ENCODE peak calls at places on chromosomes 6 and 20, in four cellular contexts. U is heart right ventricle; W is cardiac muscle cell; B is CD4-positive, alpha-beta memory T cell. S is an unnamed sample.

GRCh38 chr20:45368221-45368980 is 5.4 kb downstream of the SYS1 start:
- DNase-seq in W (no peak), B (peak; percentile 54), U (no peak), S (no peak)

GRCh38 chr20:63552481-63553249 is 1.3 kb upstream of the FNDC11 start:
- DNase-seq in U (no peak), B (peak; percentile 79), W (no peak), S (no peak)

GRCh38 chr6:37069639-37070038 is 64.2 kb downstream of the FGD2 start:
- DNase-seq in B (no peak), U (no peak), W (no peak), S (no peak)

GRCh38 chr6:90484903-90485302 is 102.0 kb downstream of the MAP3K7 start:
- DNase-seq in B (no peak), W (no peak), U (no peak), S (no peak)

GRCh38 chr20:59783020-59784010 is 150.1 kb downstream of the SYCP2 start:
- DNase-seq in W (peak; percentile 44), U (peak; percentile 39), B (no peak), S (no peak)

GRCh38 chr6:39599996-39600395 is 125.2 kb downstream of the KIF6 start:
- DNase-seq in W (no peak), U (no peak), B (no peak), S (no peak)

GRCh38 chr6:84575264-84575663 is 189.1 kb downstream of the TBX18 start:
- DNase-seq in W (no peak), B (no peak), U (no peak), S (no peak)

GRCh38 chr20:51447097-51447764 is 95.3 kb downstream of the NFATC2 start:
- DNase-seq in W (no peak), U (peak; percentile 66), B (no peak), S (peak; percentile 63)

GRCh38 chr6:111210074-111210729 is 122.9 kb downstream of the SLC16A10 start:
- DNase-seq in W (peak; percentile 69), B (peak; percentile 59), U (peak; percentile 22), S (no peak)

GRCh38 chr6:118932421-118932820 is 2.5 kb downstream of the MCM9 start:
- DNase-seq in U (no peak), B (no peak), W (no peak), S (no peak)

GRCh38 chr20:22623211-22623610 is 38.8 kb upstream of the FOXA2 start:
- DNase-seq in U (no peak), W (no peak), B (no peak), S (no peak)

GRCh38 chr6:37698264-37699137 is 818 bp upstream of the MDGA1 start:
- DNase-seq in U (peak; percentile 24), B (peak; percentile 74), W (peak; percentile 70), S (no peak)

GRCh38 chr6:84432616-84433015 is 205.2 kb upstream of the CEP162 start:
- DNase-seq in U (no peak), W (no peak), B (no peak), S (no peak)

GRCh38 chr6:66173587-66173986 is 466.6 kb upstream of the EYS start:
- DNase-seq in W (no peak), U (no peak), B (no peak), S (no peak)

GRCh38 chr6:52519618-52520017 is 57.2 kb downstream of the TRAM2 start:
- DNase-seq in U (no peak), B (no peak), W (no peak), S (no peak)

GRCh38 chr6:108782231-108783041 is 65.8 kb upstream of the ARMC2 start:
- DNase-seq in B (peak; percentile 69), W (peak; percentile 73), U (peak; percentile 82), S (peak; percentile 90)

GRCh38 chr20:53748176-53748575 is 154.5 kb upstream of the ZNF217 start:
- DNase-seq in W (no peak), U (no peak), B (no peak), S (no peak)

GRCh38 chr20:20463933-20464374 is 96.0 kb downstream of the INSM1 start:
- DNase-seq in W (no peak), U (no peak), B (no peak), S (no peak)

GRCh38 chr6:163296835-163297519 is 117.5 kb upstream of the QKI start:
- DNase-seq in B (no peak), U (no peak), W (peak; percentile 79), S (no peak)

GRCh38 chr6:30507849-30508843 is 18.8 kb downstream of the HLA-E start:
- DNase-seq in W (no peak), B (no peak), U (no peak), S (no peak)

GRCh38 chr20:57809661-57810172 is 99.9 kb upstream of the PMEPA1 start:
- DNase-seq in B (no peak), W (peak; percentile 25), U (no peak), S (no peak)

GRCh38 chr20:63310265-63310971 is 17.4 kb downstream of the COL20A1 start:
- DNase-seq in W (no peak), U (no peak), B (no peak), S (no peak)

GRCh38 chr6:45376310-45377040 is 1.3 kb downstream of the SUPT3H start:
- DNase-seq in U (no peak), B (no peak), W (peak; percentile 40), S (no peak)
- H3K4me1 ChIP-seq in U (peaks cover 12% of the 10 kb centered on the region), B (peaks cover 17% of the 10 kb centered on the region), W (peaks cover 4% of the 10 kb centered on the region), S (no peaks in the 10 kb centered on the region)

DNA sequence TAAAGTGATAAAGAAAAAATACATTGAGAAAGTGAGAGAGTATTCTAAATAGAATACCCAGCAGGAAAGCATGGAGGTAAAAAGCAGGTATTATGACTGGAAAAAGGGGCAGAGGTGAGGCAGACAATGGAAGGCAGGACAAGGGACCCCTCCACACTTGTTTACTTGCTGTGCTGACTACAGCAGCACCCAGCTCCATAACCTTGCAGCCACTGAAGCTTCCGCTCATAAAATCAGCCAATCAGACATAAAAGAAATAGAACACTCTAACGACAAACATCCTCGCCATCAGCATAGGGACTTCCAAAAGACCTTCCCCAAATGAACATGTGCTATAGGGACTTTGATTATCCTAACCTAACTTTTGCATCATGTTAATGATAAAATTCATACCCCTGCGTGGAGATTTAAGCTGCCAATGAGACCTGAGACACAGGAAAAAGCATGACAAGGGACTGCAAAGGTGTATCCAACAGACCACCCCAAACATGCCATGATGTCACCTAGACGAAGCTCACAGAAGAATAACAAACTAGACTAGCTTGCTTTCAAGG is 120.1 kb downstream of the HFE start:
- DNase-seq in W (no peak), B (no peak), U (no peak), S (no peak)
- H3K27ac ChIP-seq in W (no peak overlapping the region), B (no peak overlapping the region), U (no peak overlapping the region), S (no peak overlapping the region)

GRCh38 chr6:16324184-16324583 is 85.8 kb downstream of the GMPR start:
- DNase-seq in U (no peak), W (no peak), B (no peak), S (no peak)

GRCh38 chr6:16324622-16325225 is 86.3 kb downstream of the GMPR start:
- DNase-seq in U (no peak), B (no peak), W (no peak), S (no peak)

GRCh38 chr6:16321341-16321710 is 82.9 kb downstream of the GMPR start:
- DNase-seq in U (no peak), W (no peak), B (no peak), S (no peak)

GRCh38 chr6:16321826-16322225 is 83.4 kb downstream of the GMPR start:
- DNase-seq in W (no peak), B (no peak), U (no peak), S (no peak)

DNA sequence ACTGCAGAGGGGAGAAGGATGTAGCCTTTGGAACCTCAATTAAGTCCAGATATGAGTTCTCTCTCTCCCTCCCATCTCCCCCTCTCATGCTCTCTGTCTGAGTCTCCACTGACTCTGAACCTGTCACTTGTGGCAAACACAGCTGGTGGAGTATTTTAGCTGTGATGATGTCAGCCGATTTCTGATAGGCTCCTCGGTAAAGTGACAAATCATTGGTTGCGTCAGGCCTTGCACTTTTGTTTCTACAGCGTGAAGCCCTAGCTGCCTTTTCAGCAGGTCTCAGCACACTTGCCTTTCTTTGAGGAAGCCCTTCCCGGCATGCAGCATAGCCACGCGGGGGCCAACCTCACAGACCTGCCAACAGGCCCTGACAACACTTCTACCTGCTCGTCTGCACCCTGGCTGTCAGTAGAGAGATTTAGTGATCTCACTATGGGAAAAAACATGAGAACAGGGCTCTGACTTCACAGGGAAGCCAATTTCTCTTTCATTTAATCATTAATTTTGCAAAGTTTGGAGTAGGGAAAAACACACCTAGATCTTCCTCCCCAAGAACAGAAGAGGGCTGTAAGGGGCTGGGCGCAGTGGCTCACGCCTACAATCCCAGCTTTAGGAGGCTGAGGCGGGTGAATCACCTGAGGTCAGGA is 84.4 kb downstream of the GMPR start:
- DNase-seq in W (peak; percentile 73), B (peak; percentile 81), U (peak; percentile 84), S (peak; percentile 56)
- H3K4me3 ChIP-seq in W (no peak overlapping the region), B (no peak overlapping the region), U (no peak overlapping the region), S (no peak overlapping the region)

GRCh38 chr6:54096811-54097210 is 14.4 kb upstream of the MLIP start:
- DNase-seq in U (no peak), B (no peak), W (no peak), S (no peak)

GRCh38 chr6:54093306-54093705 is 17.9 kb upstream of the MLIP start:
- DNase-seq in W (no peak), B (no peak), U (no peak), S (no peak)

GRCh38 chr6:54095740-54096139 is 15.5 kb upstream of the MLIP start:
- DNase-seq in W (no peak), B (no peak), U (no peak), S (no peak)

GRCh38 chr6:54097753-54098152 is 13.5 kb upstream of the MLIP start:
- DNase-seq in B (no peak), U (no peak), W (no peak), S (no peak)

DNA sequence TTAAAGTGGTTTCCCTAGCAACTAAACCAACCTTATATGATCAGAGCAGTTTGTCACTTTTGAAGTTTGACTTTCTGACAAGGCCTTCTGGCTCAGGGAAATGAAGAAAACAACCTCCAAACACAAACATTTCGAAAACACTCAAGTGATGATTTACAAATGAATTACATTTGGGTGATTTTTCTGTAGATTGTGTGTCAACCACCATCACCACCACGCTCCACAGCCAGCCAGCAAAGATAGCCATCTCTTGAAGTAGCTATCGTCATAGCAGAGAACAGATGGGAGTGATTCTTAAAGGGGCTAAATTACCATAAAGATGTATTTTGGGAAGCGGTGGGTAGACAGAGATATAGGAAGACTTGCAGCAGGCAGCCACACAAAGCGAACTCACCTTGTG is 16.4 kb upstream of the MLIP start:
- DNase-seq in B (no peak), U (no peak), W (no peak), S (no peak)
- H3K4me1 ChIP-seq in B (no peaks in the 10 kb centered on the region), U (peaks cover 29% of the 10 kb centered on the region), W (peaks cover 11% of the 10 kb centered on the region), S (peaks cover 30% of the 10 kb centered on the region)

DNA sequence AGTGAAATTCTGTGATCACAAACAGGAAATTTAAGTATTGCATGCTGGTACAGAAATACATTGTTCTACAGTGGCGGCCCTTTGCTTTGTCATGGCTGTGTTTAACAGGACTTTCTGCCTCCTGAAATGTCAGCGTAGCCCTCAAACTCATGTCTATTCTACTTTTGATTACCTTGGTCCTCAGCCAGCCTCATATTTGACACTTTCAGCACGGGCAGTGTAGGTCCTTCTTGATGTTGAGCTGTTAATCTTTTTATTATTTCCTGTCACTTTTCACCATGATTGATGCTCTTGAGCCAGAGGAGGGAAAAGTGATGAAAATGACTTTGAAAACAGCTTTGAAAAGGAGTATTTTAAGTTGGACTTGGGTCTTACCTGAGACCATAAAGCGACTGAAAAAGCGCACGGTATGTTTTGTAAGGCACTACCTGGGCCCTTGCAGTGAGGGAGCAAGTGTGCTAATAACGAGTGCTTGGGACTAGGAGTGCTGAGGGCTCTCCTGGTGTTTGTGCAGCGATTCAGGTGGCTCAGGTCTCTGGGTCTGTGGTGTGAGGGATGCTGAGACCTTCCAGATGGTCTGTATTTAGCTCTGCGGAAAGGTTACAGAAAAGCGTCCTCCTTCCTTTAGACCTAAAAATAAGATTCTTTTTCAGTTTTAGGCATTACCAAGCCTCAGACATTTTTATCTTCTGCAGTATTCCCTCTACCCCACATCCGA is 45.2 kb upstream of the RREB1 start:
- DNase-seq in B (no peak), W (no peak), U (no peak), S (peak; percentile 35)
- H3K27ac ChIP-seq in B (no peak overlapping the region), W (no peak overlapping the region), U (no peak overlapping the region), S (no peak overlapping the region)

S was measured in lung.